ENCODE peak calls at places on chromosomes 1 and 21, in eight cellular contexts. D, W, J, T, Z, K, O and F are unnamed samples.

GRCh38 chr1:23484253-23485001 is 448 bp upstream of the ASAP3 start:
- DNase-seq in D (peak), W (peak), J (peak), T (peak), Z (peak), K (peak), O (peak), F (peak)

GRCh38 chr1:16015960-16016901 is 1.6 kb downstream of the HSPB7 start:
- DNase-seq in D (no peak), W (no peak), J (no peak), T (no peak), Z (no peak), K (no peak), O (no peak), F (no peak)

GRCh38 chr1:38941527-38942019 is at the start of gene RHBDL2:
- DNase-seq in D (no peak), W (peak), J (peak), T (peak), Z (peak), K (no peak), O (no peak), F (no peak)

GRCh38 chr1:23555949-23556640 is 3.2 kb downstream of the ID3 start:
- DNase-seq in D (no peak), W (peak), J (peak), T (peak), Z (no peak), K (no peak), O (peak), F (peak)

GRCh38 chr1:224245188-224245587 is 62.1 kb downstream of the DEGS1 start:
- DNase-seq in D (peak), W (no peak), J (peak), T (peak), Z (peak), K (no peak), O (peak), F (no peak)

GRCh38 chr1:85315789-85316188 is 39.4 kb upstream of the BCL10 start:
- DNase-seq in D (no peak), W (no peak), J (peak), T (no peak), Z (no peak), K (no peak), O (no peak), F (no peak)

GRCh38 chr1:212255705-212256307 is 29.4 kb upstream of the PPP2R5A start:
- DNase-seq in D (no peak), W (no peak), J (no peak), T (no peak), Z (no peak), K (no peak), O (peak), F (no peak)

GRCh38 chr1:93813076-93813475 is 65.9 kb downstream of the DNTTIP2 start:
- DNase-seq in D (no peak), W (no peak), J (no peak), T (no peak), Z (no peak), K (no peak), O (peak), F (no peak)

GRCh38 chr1:24142546-24143431 is at the start of gene IL22RA1:
- DNase-seq in D (no peak), W (no peak), J (peak), T (peak), Z (no peak), K (no peak), O (peak), F (no peak)

GRCh38 chr1:90716552-90717355 is at the start of gene BARHL2:
- DNase-seq in D (no peak), W (peak), J (no peak), T (no peak), Z (no peak), K (no peak), O (no peak), F (no peak)

GRCh38 chr1:156641761-156642264 is at the start of gene BCAN:
- DNase-seq in D (no peak), W (peak), J (peak), T (no peak), Z (peak), K (peak), O (no peak), F (peak)

GRCh38 chr21:38795475-38795874 is 10.3 kb upstream of the ETS2 start:
- DNase-seq in D (no peak), W (no peak), J (no peak), T (no peak), Z (no peak), K (no peak), O (no peak), F (no peak)

GRCh38 chr1:213211201-213211600 is 160.2 kb downstream of the RPS6KC1 start:
- DNase-seq in D (no peak), W (no peak), J (no peak), T (no peak), Z (no peak), K (no peak), O (no peak), F (no peak)

GRCh38 chr1:55012661-55013060 is 13.9 kb downstream of the BSND start:
- DNase-seq in D (no peak), W (no peak), J (no peak), T (no peak), Z (no peak), K (no peak), O (no peak), F (no peak)

GRCh38 chr1:45395051-45395450 is 54.8 kb upstream of the MUTYH start:
- DNase-seq in D (no peak), W (no peak), J (no peak), T (no peak), Z (no peak), K (no peak), O (no peak), F (no peak)

GRCh38 chr1:116738673-116739370 is 15.4 kb upstream of the CD2 start:
- DNase-seq in D (peak), W (no peak), J (no peak), T (no peak), Z (no peak), K (no peak), O (no peak), F (no peak)

GRCh38 chr1:155646307-155646706 is 36.3 kb downstream of the MSTO1 start:
- DNase-seq in D (no peak), W (no peak), J (peak), T (no peak), Z (no peak), K (no peak), O (no peak), F (no peak)

GRCh38 chr1:81681570-81681969 is 119.2 kb upstream of the ADGRL2 start:
- DNase-seq in D (no peak), W (no peak), J (peak), T (no peak), Z (no peak), K (no peak), O (no peak), F (no peak)

GRCh38 chr1:156346636-156347035 is 8.3 kb downstream of the TSACC start:
- DNase-seq in D (no peak), W (no peak), J (peak), T (no peak), Z (no peak), K (no peak), O (no peak), F (no peak)

GRCh38 chr21:32484706-32485380 is 72.3 kb downstream of the EVA1C start:
- DNase-seq in D (no peak), W (no peak), J (no peak), T (no peak), Z (no peak), K (peak), O (no peak), F (no peak)

GRCh38 chr1:227280836-227281235 is 37.5 kb downstream of the CDC42BPA start:
- DNase-seq in D (no peak), W (no peak), J (no peak), T (no peak), Z (no peak), K (no peak), O (no peak), F (no peak)

GRCh38 chr1:110605446-110605845 is 712 bp downstream of the KCNA2 start:
- DNase-seq in D (no peak), W (no peak), J (no peak), T (no peak), Z (no peak), K (no peak), O (no peak), F (no peak)

GRCh38 chr1:41274827-41275519 is 32.9 kb upstream of the SCMH1 start:
- DNase-seq in D (no peak), W (no peak), J (no peak), T (no peak), Z (no peak), K (no peak), O (no peak), F (no peak)

GRCh38 chr1:154711416-154711815 is 103.4 kb upstream of the ADAR start:
- DNase-seq in D (no peak), W (no peak), J (no peak), T (no peak), Z (no peak), K (no peak), O (no peak), F (no peak)

GRCh38 chr21:15000076-15000475 is 64.7 kb downstream of the NRIP1 start:
- DNase-seq in D (no peak), W (no peak), J (peak), T (no peak), Z (no peak), K (no peak), O (no peak), F (no peak)

GRCh38 chr1:23019851-23020625 is 770 bp downstream of the KDM1A start:
- DNase-seq in D (no peak), W (no peak), J (peak), T (peak), Z (peak), K (peak), O (peak), F (peak)

GRCh38 chr1:153771241-153771640 is 4.0 kb upstream of the SLC27A3 start:
- DNase-seq in D (no peak), W (no peak), J (no peak), T (no peak), Z (no peak), K (no peak), O (no peak), F (no peak)

GRCh38 chr1:93821412-93822144 is 57.4 kb downstream of the DNTTIP2 start:
- DNase-seq in D (no peak), W (no peak), J (no peak), T (no peak), Z (no peak), K (no peak), O (no peak), F (no peak)

GRCh38 chr1:221832617-221833016 is 90.7 kb upstream of the DUSP10 start:
- DNase-seq in D (no peak), W (no peak), J (no peak), T (no peak), Z (peak), K (no peak), O (no peak), F (no peak)

DNA sequence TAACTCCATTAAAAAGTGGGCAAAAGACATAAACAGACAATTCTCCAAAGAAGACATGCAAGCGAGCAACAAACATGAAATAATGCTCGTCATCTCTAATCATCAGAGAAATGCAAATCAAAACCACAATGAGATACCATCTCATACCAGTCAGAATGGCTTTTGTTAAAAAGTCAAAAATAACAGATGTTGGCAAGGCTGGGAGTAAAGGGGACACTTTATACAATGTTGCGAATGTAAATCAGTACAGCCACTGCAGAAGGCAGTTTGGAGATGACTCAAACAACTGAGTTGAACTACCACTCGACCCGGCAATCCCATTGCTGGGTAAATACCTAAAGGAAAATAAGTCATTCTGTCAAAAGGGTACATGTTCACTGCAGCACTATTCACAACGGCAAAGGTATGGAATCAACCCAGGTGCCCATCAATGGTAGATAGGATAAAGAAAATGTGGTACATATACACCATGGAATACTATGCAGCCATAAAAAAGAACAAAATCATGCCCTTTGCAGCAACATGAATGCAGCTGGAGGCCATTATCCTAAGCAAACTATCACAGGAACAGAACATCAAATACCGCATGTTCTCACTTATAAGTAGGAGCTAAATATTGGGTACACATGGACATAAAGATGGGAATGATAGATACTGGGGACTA is 25.9 kb downstream of the TSPAN2 start:
- DNase-seq in D (no peak), W (no peak), J (no peak), T (no peak), Z (no peak), K (no peak), O (no peak), F (no peak)
- TF ChIP-seq USF2 in D (no peak), W (no peak), J (no peak), T (no peak), Z (no peak), K (no peak), O (no peak), F (no peak)

GRCh38 chr1:63968663-63969460 is 195.0 kb downstream of the ROR1 start:
- DNase-seq in D (no peak), W (no peak), J (peak), T (no peak), Z (no peak), K (no peak), O (no peak), F (no peak)
- TF ChIP-seq USF2 in D (no peak), W (no peak), J (no peak), T (no peak), Z (no peak), K (no peak), O (no peak), F (no peak)

GRCh38 chr1:68495968-68496679 is 758 bp downstream of the DEPDC1 start:
- DNase-seq in D (no peak), W (no peak), J (no peak), T (peak), Z (peak), K (peak), O (peak), F (no peak)
- TF ChIP-seq USF2 in D (no peak), W (no peak), J (no peak), T (no peak), Z (no peak), K (no peak), O (no peak), F (no peak)

GRCh38 chr1:74650561-74650960 is 23.0 kb downstream of the ERICH3 start:
- DNase-seq in D (no peak), W (no peak), J (peak), T (no peak), Z (no peak), K (no peak), O (no peak), F (no peak)
- TF ChIP-seq USF2 in D (no peak), W (no peak), J (no peak), T (no peak), Z (no peak), K (no peak), O (no peak), F (no peak)

GRCh38 chr1:19981170-19981506 is 1.7 kb upstream of the PLA2G2A start:
- DNase-seq in D (no peak), W (no peak), J (no peak), T (no peak), Z (no peak), K (no peak), O (no peak), F (no peak)
- TF ChIP-seq USF2 in D (no peak), W (no peak), J (no peak), T (no peak), Z (no peak), K (no peak), O (no peak), F (no peak)

DNA sequence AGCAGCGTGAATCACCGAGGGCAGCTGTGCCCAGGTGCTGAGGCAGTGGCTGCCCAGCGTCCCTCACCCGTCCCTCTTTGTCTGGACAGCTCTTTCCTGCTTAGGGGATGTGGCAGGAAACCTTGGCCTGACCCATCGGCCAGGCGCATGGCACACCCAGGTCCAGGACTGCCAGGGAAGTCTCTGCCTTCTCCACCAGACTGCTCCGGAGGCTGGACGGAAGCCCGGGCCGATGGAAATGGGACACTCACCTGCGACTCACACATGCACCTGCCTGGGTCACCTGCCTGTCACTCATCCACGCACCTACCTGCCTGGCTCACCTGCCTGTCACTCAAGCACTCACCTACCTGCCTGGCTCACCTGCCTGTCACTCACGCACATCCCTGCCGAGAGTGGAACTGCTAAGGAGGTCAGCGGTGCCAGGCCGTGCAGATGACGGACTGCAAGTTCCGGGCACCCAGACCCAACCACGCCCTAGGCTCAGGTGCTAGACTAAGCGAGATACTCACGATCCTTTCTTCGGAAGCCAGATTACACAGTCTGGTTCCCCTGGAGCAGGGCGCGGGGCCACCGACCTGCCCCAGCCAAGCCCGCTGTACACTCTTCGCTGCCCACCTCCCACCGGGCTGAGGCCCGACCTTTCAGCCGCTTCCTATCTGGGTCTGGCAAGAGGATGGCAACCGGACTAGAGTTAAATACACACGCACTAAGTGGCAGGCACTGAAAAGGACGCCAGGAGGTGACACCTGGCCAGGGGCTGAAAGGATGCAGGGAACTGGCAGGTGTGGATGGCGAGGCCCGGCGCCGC is 1.1 kb downstream of the UBE2J2 start:
- DNase-seq in D (no peak), W (no peak), J (peak), T (no peak), Z (no peak), K (no peak), O (no peak), F (peak)
- TF ChIP-seq USF2 in D (no peak), W (no peak), J (no peak), T (no peak), Z (no peak), K (no peak), O (no peak), F (no peak)

DNA sequence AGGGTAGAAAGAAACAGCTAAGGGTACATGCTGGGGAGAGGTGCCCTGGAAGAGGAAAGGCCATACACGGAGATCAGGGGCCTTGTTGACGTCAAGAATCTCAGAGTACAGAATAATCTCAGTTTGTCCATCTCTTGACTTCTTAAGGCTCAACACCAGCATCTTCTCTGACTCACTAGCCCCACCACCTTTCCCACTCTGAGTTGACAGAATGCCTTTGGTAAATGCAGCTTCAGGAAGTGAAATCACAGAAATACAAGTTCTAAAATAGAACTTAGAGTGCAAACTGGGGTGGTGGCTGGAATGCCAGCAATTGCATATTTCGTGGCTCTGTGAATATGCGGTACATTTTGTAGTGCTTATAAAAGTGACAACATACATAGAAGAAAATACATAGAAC is 1.6 kb downstream of the COG2 start:
- DNase-seq in D (no peak), W (no peak), J (peak), T (peak), Z (no peak), K (no peak), O (no peak), F (no peak)
- TF ChIP-seq USF2 in D (no peak), W (no peak), J (no peak), T (no peak), Z (no peak), K (no peak), O (no peak), F (no peak)

GRCh38 chr1:98325646-98326441 is 335.7 kb upstream of the SNX7 start:
- DNase-seq in D (no peak), W (no peak), J (peak), T (peak), Z (no peak), K (no peak), O (peak), F (no peak)
- TF ChIP-seq USF2 in D (no peak), W (no peak), J (no peak), T (no peak), Z (no peak), K (no peak), O (no peak), F (no peak)